ENCODE peak calls at places on chromosomes 16 and 17, in four cellular contexts. B is breast epithelium, Q is K562, T is stomach. E is an unnamed sample.

GRCh38 chr17:36972905-36973304 is 24.2 kb downstream of the AATF start:
- DNase-seq in T (no peak), B (no peak), Q (no peak), E (no peak)

GRCh38 chr16:76490240-76490639 is 213.0 kb downstream of the CNTNAP4 start:
- DNase-seq in T (no peak), B (no peak), Q (no peak), E (no peak)

GRCh38 chr16:50595854-50596253 is 47.7 kb downstream of the NKD1 start:
- DNase-seq in B (no peak), Q (no peak), T (no peak), E (no peak)

GRCh38 chr16:82773018-82773417 is 146.2 kb downstream of the CDH13 start:
- DNase-seq in Q (no peak), T (no peak), B (no peak), E (no peak)

GRCh38 chr16:69709456-69710084 is 16.8 kb downstream of the NQO1 start:
- DNase-seq in Q (peak; percentile 45), B (no peak), T (no peak), E (peak; percentile 59)

GRCh38 chr16:87735270-87736002 is 30.4 kb downstream of the KLHDC4 start:
- DNase-seq in T (no peak), B (no peak), Q (no peak), E (no peak)

GRCh38 chr16:68640972-68641371 is 4.1 kb upstream of the CDH3 start:
- DNase-seq in T (peak; percentile 29), B (no peak), Q (no peak), E (no peak)

GRCh38 chr17:10019941-10020403 is 114.9 kb upstream of the RCVRN start:
- DNase-seq in Q (no peak), T (no peak), B (no peak), E (no peak)

GRCh38 chr17:68509151-68510057 is 2.8 kb upstream of the PRKAR1A start:
- DNase-seq in B (no peak), T (no peak), Q (no peak), E (no peak)

GRCh38 chr17:6642592-6642991 is 1.7 kb downstream of the TXNDC17 start:
- DNase-seq in T (no peak), B (no peak), Q (no peak), E (no peak)

GRCh38 chr16:54284931-54285413 is 1.6 kb downstream of the IRX3 start:
- DNase-seq in B (no peak), Q (no peak), T (no peak), E (no peak)

GRCh38 chr17:39666601-39667261 is 1.5 kb upstream of the PNMT start:
- DNase-seq in B (no peak), Q (peak; percentile 69), T (no peak), E (no peak)

GRCh38 chr17:48555183-48555615 is 10.3 kb upstream of the HOXB2 start:
- DNase-seq in T (no peak), Q (no peak), B (no peak), E (peak; percentile 40)

GRCh38 chr17:72150632-72151460 is 30.0 kb downstream of the SOX9 start:
- DNase-seq in Q (no peak), B (no peak), T (no peak), E (peak; percentile 26)

GRCh38 chr16:81608515-81609209 is 164.1 kb downstream of the CMIP start:
- DNase-seq in T (no peak), Q (peak; percentile 63), B (no peak), E (no peak)

GRCh38 chr16:19879241-19879792 is 5.3 kb downstream of the GPRC5B start:
- DNase-seq in Q (no peak), B (no peak), T (no peak), E (no peak)

GRCh38 chr17:43881176-43881575 is 26.2 kb downstream of the MPP2 start:
- DNase-seq in Q (no peak), B (no peak), T (no peak), E (no peak)

GRCh38 chr16:47604306-47604705 is 143.2 kb downstream of the PHKB start:
- DNase-seq in B (no peak), Q (no peak), T (no peak), E (no peak)

GRCh38 chr16:12589676-12590075 is 214.0 kb downstream of the CPPED1 start:
- DNase-seq in Q (no peak), B (peak; percentile 0), T (no peak), E (no peak)

GRCh38 chr17:58966208-58966607 is 140.5 kb downstream of the TRIM37 start:
- DNase-seq in T (no peak), Q (no peak), B (no peak), E (no peak)

GRCh38 chr16:74372953-74373846 is 2.9 kb upstream of the NPIPB15 start:
- DNase-seq in T (no peak), Q (peak; percentile 7), B (no peak), E (no peak)

GRCh38 chr17:58330544-58330996 is 2.0 kb upstream of the TSPOAP1 start:
- DNase-seq in Q (no peak), T (no peak), B (no peak), E (no peak)

GRCh38 chr17:50361561-50362480 is 11.2 kb downstream of the MRPL27 start:
- DNase-seq in B (no peak), T (peak; percentile 73), Q (peak; percentile 89), E (peak; percentile 18)

GRCh38 chr17:2971851-2972250 is 91.6 kb downstream of the OR1D5 start:
- DNase-seq in T (no peak), B (no peak), Q (no peak), E (no peak)

GRCh38 chr16:17831330-17831729 is 360.6 kb upstream of the XYLT1 start:
- DNase-seq in B (no peak), Q (peak; percentile 31), T (no peak), E (no peak)

GRCh38 chr16:85454171-85454883 is 158.8 kb upstream of the GSE1 start:
- DNase-seq in B (no peak), Q (no peak), T (no peak), E (no peak)

GRCh38 chr17:8628609-8629169 is 1.8 kb downstream of the MYH10 start:
- DNase-seq in T (no peak), B (no peak), Q (peak; percentile 16), E (no peak)

GRCh38 chr17:27558341-27558740 is 72.6 kb upstream of the LGALS9 start:
- DNase-seq in B (no peak), Q (no peak), T (no peak), E (no peak)

DNA sequence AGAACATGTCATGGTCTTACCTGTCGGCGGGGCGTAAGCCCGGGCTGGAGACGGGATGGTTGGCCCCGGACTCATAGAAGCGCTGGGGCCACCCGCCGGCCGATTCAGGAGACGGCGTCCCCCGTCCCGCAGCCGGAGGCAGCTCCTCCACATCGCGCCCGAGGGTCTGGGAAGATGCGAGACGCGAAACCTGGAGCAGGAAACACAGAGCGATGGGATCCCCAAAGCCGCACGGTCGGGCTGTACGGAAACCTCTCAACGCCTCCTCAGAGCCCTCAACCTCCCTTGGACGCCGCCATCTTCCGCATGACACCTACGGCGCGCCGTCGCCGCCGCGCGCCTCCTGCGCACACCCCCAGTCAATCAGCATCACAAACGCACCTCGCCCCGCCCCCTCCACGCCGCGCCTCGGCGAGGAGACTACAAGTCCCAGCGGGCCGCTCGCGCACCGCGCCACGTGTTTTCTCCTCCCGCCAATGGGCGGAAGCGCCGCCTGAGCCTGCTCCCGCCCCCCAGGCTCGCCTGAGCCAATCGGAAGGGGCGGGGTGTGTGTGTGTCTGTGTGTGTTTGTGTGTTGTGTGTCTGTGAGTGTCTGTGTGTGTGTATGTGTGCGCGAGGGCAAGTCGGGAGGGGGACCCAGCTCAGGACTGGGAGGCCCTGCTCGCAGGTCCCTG is at the start of the genes ATPAF2 and GID4:
- DNase-seq in B (peak; percentile 100), Q (peak; percentile 93), T (peak; percentile 100), E (peak; percentile 95)
- TF ChIP-seq CTCF in B (no peak), Q (no peak), T (no peak), E (no peak)

GRCh38 chr17:40799859-40800258 is at the start of gene KRT28:
- DNase-seq in Q (no peak), B (no peak), T (no peak), E (no peak)

GRCh38 chr17:40793800-40794199 is 6.0 kb downstream of the KRT28 start:
- DNase-seq in B (no peak), T (no peak), Q (no peak), E (no peak)

GRCh38 chr17:40795019-40795667 is 4.6 kb downstream of the KRT28 start:
- DNase-seq in B (no peak), Q (no peak), T (no peak), E (peak; percentile 35)

GRCh38 chr17:40794466-40794865 is 5.3 kb downstream of the KRT28 start:
- DNase-seq in B (no peak), Q (no peak), T (no peak), E (no peak)

GRCh38 chr17:40796846-40797245 is 2.9 kb downstream of the KRT28 start:
- DNase-seq in Q (no peak), B (no peak), T (no peak), E (no peak)
- TF ChIP-seq CTCF in Q (no peak), B (no peak), T (no peak), E (no peak)

GRCh38 chr17:82350182-82351030 is 8.6 kb upstream of the TEX19 start:
- DNase-seq in Q (no peak), T (no peak), B (no peak), E (no peak)
- TF ChIP-seq CTCF in Q (peak; percentile 57), T (no peak), B (no peak), E (no peak)

DNA sequence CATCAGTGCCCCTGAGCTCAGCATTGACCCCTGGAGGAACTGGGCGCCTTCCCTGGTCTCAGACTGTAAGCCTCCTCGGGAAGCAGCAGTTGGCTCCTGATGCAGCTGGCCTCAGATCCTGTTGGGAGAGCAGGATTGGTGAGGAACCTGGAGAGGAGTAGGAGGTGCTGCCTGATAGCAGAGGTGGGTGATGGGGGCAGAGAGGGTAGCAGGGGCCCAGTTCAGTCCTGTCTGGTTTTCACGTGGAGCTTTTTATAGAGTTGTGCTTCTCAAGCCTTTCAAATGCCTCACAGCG is 23.8 kb upstream of the ZNF750 start:
- DNase-seq in T (no peak), B (no peak), Q (no peak), E (no peak)
- TF ChIP-seq CTCF in T (no peak), B (no peak), Q (no peak), E (no peak)

DNA sequence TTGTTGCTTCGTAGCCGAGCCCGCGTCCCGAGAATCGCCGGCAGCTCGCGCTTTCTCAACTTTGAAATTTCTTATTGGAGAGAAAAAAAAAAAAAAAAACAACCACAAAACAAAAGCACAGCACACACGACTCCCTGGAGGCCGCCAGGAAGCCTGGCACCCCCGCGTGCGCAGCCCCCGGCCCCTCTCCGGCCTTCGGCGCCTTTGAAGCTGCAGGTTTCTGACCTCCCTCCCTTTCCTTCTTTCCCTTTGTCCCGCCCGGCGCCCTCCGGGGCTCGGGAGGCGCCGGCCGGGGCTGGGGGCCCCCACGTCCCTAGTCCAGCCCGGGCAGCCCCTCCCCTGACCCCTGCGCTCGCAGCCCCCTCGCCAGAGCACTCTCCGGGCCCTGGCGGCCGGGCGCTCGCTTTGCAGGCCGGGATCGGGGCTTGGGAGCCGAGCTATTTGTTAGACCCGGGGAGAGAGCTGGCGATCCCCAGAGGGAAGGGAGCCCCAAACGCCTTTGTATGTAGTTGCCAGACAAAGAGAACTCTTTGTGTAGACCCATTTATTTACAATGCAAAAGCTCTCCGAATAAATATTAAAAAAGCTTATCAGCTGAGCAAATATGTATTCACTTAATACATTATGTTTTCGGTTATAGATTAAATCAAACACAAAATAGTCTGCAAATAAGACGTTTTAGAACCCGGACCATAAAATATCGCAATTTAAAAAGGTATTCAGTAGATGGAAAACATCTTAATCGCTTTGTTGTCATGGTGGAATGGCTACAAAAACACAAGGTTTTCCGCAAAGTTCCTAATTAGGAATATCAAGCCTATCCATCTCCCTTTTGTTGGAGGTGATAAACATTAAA is 2.3 kb downstream of the BAHCC1 start:
- DNase-seq in B (no peak), Q (no peak), T (peak; percentile 74), E (no peak)
- TF ChIP-seq CTCF in B (no peak), Q (no peak), T (no peak), E (no peak)